ENCODE peak calls at places on chromosomes 3 and 15, in eight cellular contexts. C is tibial artery; L is SK-N-SH; H is endothelial cell of umbilical vein; R is CD8-positive, alpha-beta memory T cell; D is Peyer's patch; X is Caco-2; U is heart right ventricle. I is an unnamed sample.

GRCh38 chr3:195544634-195545033 is 1.5 kb upstream of the PPP1R2 start:
- DNase-seq in D (no peak), L (no peak), U (peak; percentile 48), C (peak; percentile 67), R (no peak), X (no peak), H (no peak), I (no peak)

GRCh38 chr3:83453010-83453409 is 1505.8 kb upstream of the CADM2 start:
- DNase-seq in C (no peak), L (no peak), X (no peak), R (no peak), U (no peak), H (no peak), D (no peak), I (no peak)

GRCh38 chr15:63371297-63371918 is 10.2 kb downstream of the CA12 start:
- DNase-seq in H (no peak), R (no peak), C (no peak), D (no peak), X (no peak), U (no peak), L (no peak), I (no peak)

GRCh38 chr3:152365126-152365525 is 96.4 kb downstream of the MBNL1 start:
- DNase-seq in C (no peak), R (no peak), D (no peak), X (no peak), H (no peak), L (no peak), U (no peak), I (no peak)

GRCh38 chr3:72386322-72386721 is 461.9 kb downstream of the SHQ1 start:
- DNase-seq in R (no peak), L (no peak), U (no peak), D (no peak), C (no peak), X (no peak), H (no peak), I (no peak)

GRCh38 chr15:41798607-41799487 is 24.6 kb downstream of the MAPKBP1 start:
- DNase-seq in C (no peak), D (peak; percentile 62), X (no peak), H (no peak), U (no peak), L (no peak), R (no peak), I (no peak)

GRCh38 chr3:188734395-188734794 is 437.4 kb upstream of the TPRG1 start:
- DNase-seq in D (no peak), L (no peak), C (no peak), X (no peak), H (peak; percentile 25), U (no peak), R (no peak), I (no peak)

GRCh38 chr15:71781965-71782265 is 28.4 kb upstream of the NR2E3 start:
- DNase-seq in C (no peak), R (no peak), D (no peak), H (no peak), U (no peak), L (no peak), X (no peak), I (no peak)

GRCh38 chr3:49238274-49239127 is 38.5 kb downstream of the C3orf62 start:
- DNase-seq in X (peak; percentile 50), D (peak; percentile 69), R (no peak), H (peak; percentile 99), C (peak; percentile 65), U (no peak), L (no peak), I (no peak)

GRCh38 chr3:38070013-38070412 is 31.0 kb downstream of the DLEC1 start:
- DNase-seq in X (no peak), C (no peak), H (no peak), R (no peak), U (no peak), D (no peak), L (no peak), I (no peak)

GRCh38 chr3:168884353-168884903 is 779.1 kb downstream of the MECOM start:
- DNase-seq in C (no peak), L (no peak), U (no peak), R (no peak), X (no peak), D (peak; percentile 57), H (peak; percentile 86), I (no peak)

GRCh38 chr15:45457215-45457614 is 65.3 kb downstream of the SLC30A4 start:
- DNase-seq in L (no peak), H (no peak), D (no peak), U (no peak), C (no peak), X (no peak), R (peak; percentile 24), I (no peak)

GRCh38 chr3:58899159-58899952 is 150.5 kb downstream of the CFAP20DC start:
- DNase-seq in R (no peak), L (peak; percentile 36), D (peak; percentile 47), C (peak; percentile 62), H (peak; percentile 80), X (no peak), U (peak; percentile 57), I (no peak)

GRCh38 chr3:66638717-66639116 is 137.9 kb upstream of the LRIG1 start:
- DNase-seq in L (no peak), H (no peak), R (no peak), X (no peak), C (no peak), D (no peak), U (no peak), I (no peak)

GRCh38 chr3:190117995-190118394 is 2.7 kb downstream of the P3H2 start:
- DNase-seq in L (no peak), D (no peak), C (no peak), R (no peak), X (no peak), U (no peak), H (peak; percentile 27), I (no peak)

GRCh38 chr3:44989636-44990373 is 13.8 kb downstream of the EXOSC7 start:
- DNase-seq in C (no peak), R (no peak), D (no peak), L (no peak), H (no peak), X (no peak), U (no peak), I (no peak)

DNA sequence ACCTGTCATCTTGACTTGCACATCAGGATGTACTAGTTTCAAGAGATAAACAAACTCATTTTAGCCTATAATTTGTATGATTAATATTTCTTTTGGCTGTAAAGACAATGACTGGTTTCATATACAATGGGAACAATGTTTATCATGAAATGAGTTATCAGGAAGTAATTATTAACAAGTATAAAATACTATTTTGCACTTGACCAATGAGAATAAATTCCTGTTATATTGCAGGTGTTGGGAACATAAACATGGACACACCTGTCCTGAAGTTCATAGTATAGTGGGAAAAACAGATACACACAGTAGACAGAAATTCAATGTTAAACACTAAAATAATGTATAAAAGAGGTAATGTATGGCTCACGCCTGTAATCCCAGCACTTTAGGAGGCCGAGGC is 56.9 kb downstream of the UBR1 start:
- DNase-seq in U (no peak), D (no peak), R (no peak), X (no peak), C (no peak), L (no peak), H (peak; percentile 1), I (no peak)
- H3K36me3 ChIP-seq in U (peaks cover 98% of the 10 kb centered on the region), D (no peaks in the 10 kb centered on the region), R (peaks cover 36% of the 10 kb centered on the region), X (no peaks in the 10 kb centered on the region), C (peaks cover 63% of the 10 kb centered on the region), L (peaks cover 67% of the 10 kb centered on the region), H (peaks cover 4% of the 10 kb centered on the region), I (peaks cover 14% of the 10 kb centered on the region)

DNA sequence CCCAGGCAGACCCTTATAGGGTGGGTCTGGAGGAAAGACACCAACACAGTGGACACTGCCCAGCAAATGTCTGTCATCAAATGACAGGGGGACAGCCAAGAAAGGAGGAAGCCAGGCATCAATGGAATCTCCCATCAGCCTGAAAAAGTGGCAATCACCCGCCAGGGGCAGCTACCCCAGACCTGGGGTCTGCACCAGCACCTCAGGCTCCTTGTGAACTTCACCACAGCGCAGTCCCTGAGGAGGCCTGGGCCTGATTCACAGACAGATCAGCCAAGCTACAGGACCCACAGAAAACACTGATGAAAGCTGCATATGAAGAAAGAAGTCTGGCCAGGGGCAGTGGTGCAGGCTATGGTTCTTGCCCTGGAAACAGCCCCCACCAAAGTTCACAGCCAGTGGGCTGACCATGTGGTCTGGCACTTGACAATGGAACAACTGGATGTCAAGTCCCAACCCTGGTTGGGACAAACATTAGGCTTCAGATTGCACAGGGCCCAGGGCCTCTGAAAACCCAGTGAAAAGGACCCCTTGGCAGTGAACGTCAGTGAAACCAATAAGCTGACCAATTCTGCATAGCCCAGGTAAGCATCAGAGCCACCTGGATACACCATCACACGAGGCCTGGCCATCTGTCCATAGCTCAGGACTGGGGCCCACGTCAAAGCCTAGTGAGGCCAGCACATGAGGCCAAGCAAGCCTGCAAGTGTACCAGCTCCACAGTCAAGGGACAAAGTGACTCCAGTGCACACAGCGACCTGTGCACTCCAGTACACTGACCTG is 29.1 kb downstream of the ALS2CL start:
- DNase-seq in R (no peak), H (no peak), L (peak; percentile 4), C (no peak), X (no peak), D (peak; percentile 31), U (no peak), I (no peak)
- H3K4me1 ChIP-seq in R (no peaks in the 10 kb centered on the region), H (no peaks in the 10 kb centered on the region), L (peaks cover 70% of the 10 kb centered on the region), C (no peaks in the 10 kb centered on the region), X (peaks cover under 1% of the 10 kb centered on the region), D (no peaks in the 10 kb centered on the region), U (peaks cover 70% of the 10 kb centered on the region), I (no peaks in the 10 kb centered on the region)

DNA sequence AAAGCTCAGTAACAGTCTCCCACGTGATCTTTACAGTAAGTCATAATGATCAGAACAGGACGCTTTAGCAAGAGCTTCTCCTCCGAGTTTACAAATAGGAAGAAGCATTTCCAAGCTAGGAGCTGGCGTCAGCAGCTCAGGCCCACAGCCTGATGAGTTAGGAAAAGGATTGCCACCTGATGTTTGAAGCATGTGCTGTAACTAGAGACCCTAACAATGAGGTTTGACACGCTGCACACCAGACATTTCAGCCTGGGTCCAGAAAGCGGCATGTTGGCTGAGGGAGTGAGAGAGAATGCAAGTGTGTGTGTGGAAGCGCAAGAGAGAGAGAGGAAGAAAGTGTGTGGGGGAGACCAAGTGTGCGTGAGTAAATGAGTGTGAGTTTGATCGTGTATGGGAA is 47.3 kb downstream of the TLE3 start:
- DNase-seq in L (no peak), X (peak; percentile 1), H (no peak), R (no peak), D (no peak), U (no peak), C (no peak), I (no peak)
- H3K36me3 ChIP-seq in L (peaks cover 5% of the 10 kb centered on the region), X (peaks cover 7% of the 10 kb centered on the region), H (peaks cover 60% of the 10 kb centered on the region), R (peaks cover 46% of the 10 kb centered on the region), D (peaks cover 2% of the 10 kb centered on the region), U (peaks cover 69% of the 10 kb centered on the region), C (peaks cover 69% of the 10 kb centered on the region), I (peaks cover 75% of the 10 kb centered on the region)

DNA sequence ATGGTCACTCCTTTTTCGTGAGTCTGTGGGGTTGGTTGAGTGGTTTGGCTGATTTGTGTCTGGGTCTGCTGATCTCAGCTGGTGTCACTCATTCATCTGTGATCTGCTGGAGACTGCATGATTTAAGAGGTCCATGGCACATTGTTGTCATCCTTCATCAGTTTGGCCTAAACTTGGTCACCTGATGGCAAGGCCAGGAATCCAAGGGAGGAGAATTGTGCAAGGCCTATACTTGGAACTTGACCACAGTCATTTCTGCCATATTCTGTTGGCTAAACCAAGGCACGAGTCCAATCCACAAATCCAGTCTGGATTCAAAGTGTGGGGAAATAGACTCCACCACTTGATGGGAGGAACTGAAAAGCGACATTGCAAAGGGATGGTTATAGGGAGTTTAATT is 67.6 kb downstream of the CMTM8 start:
- DNase-seq in C (no peak), H (no peak), U (no peak), X (no peak), D (no peak), R (no peak), L (no peak), I (no peak)
- H3K4me1 ChIP-seq in C (no peaks in the 10 kb centered on the region), H (no peaks in the 10 kb centered on the region), U (peaks cover 62% of the 10 kb centered on the region), X (peaks cover 30% of the 10 kb centered on the region), D (no peaks in the 10 kb centered on the region), R (peaks cover 35% of the 10 kb centered on the region), L (no peaks in the 10 kb centered on the region), I (peaks cover 29% of the 10 kb centered on the region)